ENCODE peak calls at places on chromosomes 12 and 14, in seven cellular contexts. J, C, W, G, X, D and Z are unnamed samples.

GRCh38 chr14:24964048-24964447 is 85.9 kb downstream of the STXBP6 start:
- DNase-seq in J (no peak), C (no peak), W (no peak), G (no peak), X (no peak), D (no peak), Z (no peak)

GRCh38 chr14:103716899-103717411 is 1.3 kb downstream of the ZFYVE21 start:
- DNase-seq in J (no peak), C (no peak), W (no peak), G (no peak), X (no peak), D (no peak), Z (no peak)

GRCh38 chr12:53251477-53252348 is 16.4 kb upstream of the ESPL1 start:
- DNase-seq in J (peak; percentile 16), C (peak; percentile 91), W (peak; percentile 73), G (peak; percentile 68), X (peak; percentile 66), D (peak; percentile 84), Z (no peak)

GRCh38 chr14:101177301-101178055 is 274.0 kb upstream of the RTL1 start:
- DNase-seq in J (no peak), C (no peak), W (no peak), G (no peak), X (no peak), D (no peak), Z (no peak)

GRCh38 chr12:3122841-3123678 is 45.9 kb downstream of the TSPAN9 start:
- DNase-seq in J (no peak), C (peak; percentile 82), W (no peak), G (no peak), X (no peak), D (no peak), Z (no peak)

GRCh38 chr14:51564460-51564859 is 87.2 kb upstream of the FRMD6 start:
- DNase-seq in J (no peak), C (no peak), W (no peak), G (no peak), X (no peak), D (no peak), Z (no peak)

GRCh38 chr14:58082011-58082410 is 70.0 kb downstream of the ARMH4 start:
- DNase-seq in J (no peak), C (peak; percentile 18), W (no peak), G (no peak), X (no peak), D (no peak), Z (no peak)

GRCh38 chr12:109446869-109447268 is 30.2 kb downstream of the KCTD10 start:
- DNase-seq in J (no peak), C (no peak), W (no peak), G (no peak), X (no peak), D (no peak), Z (no peak)

GRCh38 chr12:57726151-57726883 is 12.2 kb downstream of the AGAP2 start:
- DNase-seq in J (peak; percentile 36), C (peak; percentile 92), W (no peak), G (no peak), X (no peak), D (no peak), Z (peak; percentile 70)

GRCh38 chr14:31122098-31122611 is 85.4 kb downstream of the HECTD1 start:
- DNase-seq in J (no peak), C (no peak), W (no peak), G (no peak), X (no peak), D (no peak), Z (no peak)

GRCh38 chr12:28107679-28108078 is 82.6 kb upstream of the CCDC91 start:
- DNase-seq in J (no peak), C (no peak), W (no peak), G (no peak), X (no peak), D (no peak), Z (no peak)

GRCh38 chr12:31363826-31364225 is 37.9 kb upstream of the SINHCAF start:
- DNase-seq in J (no peak), C (no peak), W (no peak), G (no peak), X (no peak), D (no peak), Z (no peak)

GRCh38 chr14:89621009-89621421 is 204.0 kb upstream of the FOXN3 start:
- DNase-seq in J (no peak), C (no peak), W (peak; percentile 68), G (peak; percentile 29), X (peak; percentile 63), D (peak; percentile 36), Z (no peak)

GRCh38 chr14:94775082-94775874 is 5.4 kb upstream of the GSC start:
- DNase-seq in J (no peak), C (no peak), W (no peak), G (no peak), X (no peak), D (no peak), Z (no peak)

GRCh38 chr14:72457641-72458040 is 436.3 kb downstream of the DPF3 start:
- DNase-seq in J (no peak), C (peak; percentile 37), W (no peak), G (no peak), X (no peak), D (no peak), Z (no peak)